ENCODE peak calls at places on chromosomes 1 and 21, in four cellular contexts. X is K562, F is HepG2, J is GM12878. Z is an unnamed sample.

GRCh38 chr1:34511802-34512201 is 243.0 kb upstream of the GJB5 start:
- DNase-seq in J (no peak), F (no peak), X (no peak), Z (no peak)

GRCh38 chr1:245086389-245086969 is 68.3 kb upstream of the KIF26B start:
- DNase-seq in X (no peak), F (peak), J (no peak), Z (peak)

GRCh38 chr1:167219194-167219593 is 1.5 kb upstream of the POU2F1 start:
- DNase-seq in X (no peak), F (no peak), J (no peak), Z (no peak)

GRCh38 chr1:229370601-229371021 is 27.8 kb upstream of the CCSAP start:
- DNase-seq in X (no peak), F (no peak), J (peak), Z (no peak)

GRCh38 chr1:73910466-73910865 is 287.5 kb downstream of the LRRIQ3 start:
- DNase-seq in X (no peak), F (no peak), J (no peak), Z (no peak)

GRCh38 chr1:118429856-118430255 is 244.8 kb upstream of the SPAG17 start:
- DNase-seq in J (no peak), F (no peak), X (no peak), Z (no peak)

GRCh38 chr1:205613854-205614412 is 17.9 kb downstream of the ELK4 start:
- DNase-seq in F (no peak), J (no peak), X (no peak), Z (no peak)

GRCh38 chr1:36442337-36442736 is 7.9 kb downstream of the OSCP1 start:
- DNase-seq in F (no peak), X (no peak), J (no peak), Z (no peak)

GRCh38 chr1:212624976-212625501 is 16.5 kb downstream of the ATF3 start:
- DNase-seq in X (no peak), F (no peak), J (no peak), Z (no peak)

GRCh38 chr21:27339902-27340301 is 373.0 kb upstream of the ADAMTS5 start:
- DNase-seq in J (no peak), F (no peak), X (no peak), Z (no peak)

GRCh38 chr1:20787100-20787774 is at the start of gene HP1BP3:
- DNase-seq in J (no peak), F (peak), X (peak), Z (peak)
- TF ChIP-seq POLR2AphosphoS2 in J (no peak), F (no peak), X (peak), Z (no peak)

DNA sequence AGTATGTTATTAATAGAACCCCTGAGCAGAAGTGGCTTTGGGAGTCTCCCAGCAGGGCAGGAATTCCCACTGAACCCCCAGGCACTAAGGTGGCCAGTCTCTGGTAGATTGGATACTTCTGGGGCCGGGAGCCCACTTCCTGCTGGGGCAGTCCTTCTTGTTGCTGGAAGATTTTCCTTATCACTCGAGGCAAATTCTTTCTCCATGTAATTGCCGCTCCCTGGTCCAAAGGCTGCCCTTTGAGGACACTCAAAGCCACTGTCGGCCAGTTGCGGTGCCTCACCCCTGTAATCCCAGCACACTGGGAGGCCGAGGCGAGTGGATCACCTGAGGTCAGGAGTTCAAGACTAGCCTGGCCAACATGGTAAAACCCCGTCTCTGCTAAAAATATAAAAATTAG is 22.6 kb upstream of the TNFRSF1B start:
- DNase-seq in X (no peak), F (no peak), J (no peak), Z (no peak)
- TF ChIP-seq POLR2AphosphoS2 in X (no peak), F (no peak), J (no peak), Z (no peak)

GRCh38 chr1:200075522-200075921 is 48.0 kb downstream of the NR5A2 start:
- DNase-seq in J (no peak), F (no peak), X (no peak), Z (no peak)

GRCh38 chr1:200079576-200079975 is 52.1 kb downstream of the NR5A2 start:
- DNase-seq in F (no peak), J (no peak), X (no peak), Z (no peak)

GRCh38 chr1:200072636-200073285 is 45.3 kb downstream of the NR5A2 start:
- DNase-seq in X (no peak), J (peak), F (no peak), Z (no peak)

GRCh38 chr1:200073286-200073637 is 45.8 kb downstream of the NR5A2 start:
- DNase-seq in X (no peak), F (no peak), J (no peak), Z (no peak)

GRCh38 chr1:200075938-200076546 is 48.5 kb downstream of the NR5A2 start:
- DNase-seq in F (peak), J (no peak), X (no peak), Z (peak)
- TF ChIP-seq POLR2AphosphoS2 in F (no peak), J (no peak), X (no peak), Z (no peak)

DNA sequence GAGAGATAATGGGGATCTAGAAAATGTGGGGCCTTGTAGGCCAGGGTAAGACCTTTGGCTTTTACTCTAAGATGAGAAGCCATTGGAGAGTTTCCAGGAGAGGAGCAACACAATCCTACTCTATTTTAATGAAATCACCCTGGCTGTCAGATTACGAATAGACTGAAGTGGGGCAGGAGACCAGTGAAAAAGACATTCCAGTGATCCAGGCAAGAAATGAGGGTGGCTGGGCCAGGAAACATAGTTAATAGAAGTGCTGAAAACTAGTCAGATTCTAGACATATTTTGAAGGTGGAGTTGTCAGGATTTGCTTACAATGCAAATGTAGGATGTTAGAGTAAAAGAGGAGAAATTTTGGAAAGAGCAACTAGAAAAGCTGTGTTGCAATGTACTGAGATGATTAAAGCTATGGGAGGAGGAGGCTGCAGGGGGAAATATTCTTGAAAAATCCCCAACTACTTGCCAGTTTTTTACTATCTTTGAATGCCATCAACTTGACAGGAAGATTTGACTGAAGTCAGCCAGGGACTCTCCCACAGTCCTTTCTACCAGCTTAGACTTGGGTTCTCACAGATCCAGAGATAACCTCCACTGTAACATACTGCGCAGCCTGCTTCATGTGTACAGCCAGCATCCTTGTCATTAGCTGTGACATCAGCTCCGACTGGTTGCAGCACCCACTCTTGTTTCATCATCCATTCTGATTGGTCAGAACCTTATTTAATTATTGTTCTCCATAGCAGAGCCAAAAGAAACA is 109.6 kb downstream of the TSEN15 start:
- DNase-seq in J (peak), X (no peak), F (no peak), Z (no peak)
- TF ChIP-seq POLR2AphosphoS2 in J (no peak), X (no peak), F (no peak), Z (no peak)

DNA sequence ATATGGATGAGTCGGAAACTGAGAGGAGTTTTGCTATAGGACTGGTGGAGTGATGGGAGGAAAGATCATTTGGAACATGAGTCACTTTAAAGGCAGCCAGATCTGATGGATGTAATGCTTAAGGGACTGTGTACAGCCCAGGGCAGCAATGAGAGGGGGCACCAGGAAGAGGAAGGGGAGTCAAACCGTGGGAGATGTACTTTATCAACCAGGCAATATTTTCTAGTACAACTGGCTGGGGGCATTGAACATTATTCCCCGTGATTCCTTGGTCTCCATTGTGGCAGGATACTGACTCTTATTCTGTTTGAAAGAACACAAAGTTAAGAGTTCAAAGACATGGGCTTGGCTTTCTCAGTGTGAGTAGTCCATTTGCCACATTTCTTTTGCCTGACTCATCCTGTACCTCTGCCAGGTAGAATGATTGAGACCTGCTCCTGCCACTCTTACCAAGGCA is 268.2 kb upstream of the NR5A2 start:
- DNase-seq in F (no peak), J (no peak), X (no peak), Z (peak)
- TF ChIP-seq POLR2AphosphoS2 in F (no peak), J (no peak), X (no peak), Z (no peak)

DNA sequence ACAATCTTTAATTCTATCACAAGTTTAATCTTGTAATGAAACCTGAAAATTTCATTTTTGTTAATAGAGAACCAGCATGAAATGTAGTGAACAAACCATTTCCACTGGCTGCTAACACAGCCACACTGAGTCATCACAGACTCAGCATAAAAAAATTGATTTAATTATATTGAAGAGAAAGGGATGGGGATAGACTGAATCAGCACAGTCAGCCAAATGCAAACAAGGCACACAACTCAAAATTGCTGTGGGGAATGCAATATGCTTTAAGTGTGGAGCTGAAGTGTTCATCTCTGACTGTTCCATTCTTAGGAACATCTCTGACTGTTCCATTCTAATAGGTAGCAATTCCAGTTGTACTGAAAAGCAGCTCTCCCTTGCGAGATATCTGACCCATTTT is 299.8 kb downstream of the MRPL39 start:
- DNase-seq in X (no peak), J (no peak), F (no peak), Z (no peak)
- TF ChIP-seq POLR2AphosphoS2 in X (no peak), J (no peak), F (no peak), Z (no peak)

Z was measured in A549.